ENCODE peak calls at places on chromosomes 6 and 20, in five cellular contexts. One of them, this sample, is unnamed.

GRCh38 chr6:84428300-84428907 is 201.0 kb upstream of the CEP162 start:
- DNase-seq in skeletal muscle cell: no peak
- DNase-seq in HL-60: no peak
- DNase-seq in IMR-90: peak; percentile 45
- DNase-seq in SJSA1: peak; percentile 47
- DNase-seq in this sample: peak; percentile 61

GRCh38 chr6:6665505-6665904 is 77.0 kb downstream of the LY86 start:
- DNase-seq in skeletal muscle cell: no peak
- DNase-seq in HL-60: no peak
- DNase-seq in IMR-90: no peak
- DNase-seq in SJSA1: no peak
- DNase-seq in this sample: no peak

GRCh38 chr6:131167773-131168172 is 32.5 kb downstream of the AKAP7 start:
- DNase-seq in skeletal muscle cell: no peak
- DNase-seq in HL-60: no peak
- DNase-seq in IMR-90: peak; percentile 17
- DNase-seq in SJSA1: no peak
- DNase-seq in this sample: peak; percentile 24

GRCh38 chr6:169677096-169677495 is 24.7 kb downstream of the WDR27 start:
- DNase-seq in skeletal muscle cell: no peak
- DNase-seq in HL-60: no peak
- DNase-seq in IMR-90: peak; percentile 8
- DNase-seq in SJSA1: no peak
- DNase-seq in this sample: no peak

GRCh38 chr6:132530293-132530974 is 7.6 kb upstream of the TAAR9 start:
- DNase-seq in skeletal muscle cell: no peak
- DNase-seq in HL-60: peak; percentile 16
- DNase-seq in IMR-90: peak; percentile 69
- DNase-seq in SJSA1: peak; percentile 25
- DNase-seq in this sample: peak; percentile 58

GRCh38 chr6:44292661-44293365 is 20.3 kb downstream of the AARS2 start:
- DNase-seq in skeletal muscle cell: no peak
- DNase-seq in HL-60: no peak
- DNase-seq in IMR-90: no peak
- DNase-seq in SJSA1: no peak
- DNase-seq in this sample: no peak

GRCh38 chr6:133610271-133610840 is 278.6 kb upstream of the TCF21 start:
- DNase-seq in skeletal muscle cell: no peak
- DNase-seq in HL-60: no peak
- DNase-seq in IMR-90: peak; percentile 75
- DNase-seq in SJSA1: no peak
- DNase-seq in this sample: peak; percentile 30

GRCh38 chr6:52416629-52417151 is 3.5 kb upstream of the EFHC1 start:
- DNase-seq in skeletal muscle cell: no peak
- DNase-seq in HL-60: no peak
- DNase-seq in IMR-90: peak; percentile 73
- DNase-seq in SJSA1: peak; percentile 70
- DNase-seq in this sample: peak; percentile 80

GRCh38 chr6:52115891-52116604 is 28.6 kb upstream of the PKHD1 start:
- DNase-seq in skeletal muscle cell: no peak
- DNase-seq in HL-60: no peak
- DNase-seq in IMR-90: no peak
- DNase-seq in SJSA1: no peak
- DNase-seq in this sample: no peak

GRCh38 chr20:36098364-36098763 is 56.2 kb upstream of the EPB41L1 start:
- DNase-seq in skeletal muscle cell: no peak
- DNase-seq in HL-60: peak; percentile 41
- DNase-seq in IMR-90: peak; percentile 40
- DNase-seq in SJSA1: no peak
- DNase-seq in this sample: peak; percentile 80

GRCh38 chr6:86961432-86962200 is 24.3 kb downstream of the HTR1E start:
- DNase-seq in skeletal muscle cell: no peak
- DNase-seq in HL-60: no peak
- DNase-seq in IMR-90: no peak
- DNase-seq in SJSA1: no peak
- DNase-seq in this sample: no peak

GRCh38 chr6:41607036-41607435 is 31.2 kb upstream of the MDFI start:
- DNase-seq in skeletal muscle cell: no peak
- DNase-seq in HL-60: no peak
- DNase-seq in IMR-90: no peak
- DNase-seq in SJSA1: no peak
- DNase-seq in this sample: no peak

GRCh38 chr6:165722022-165722421 is 59.0 kb upstream of the PDE10A start:
- DNase-seq in skeletal muscle cell: no peak
- DNase-seq in HL-60: no peak
- DNase-seq in IMR-90: no peak
- DNase-seq in SJSA1: no peak
- DNase-seq in this sample: no peak

GRCh38 chr6:144149894-144150672 is at the start of gene STX11:
- DNase-seq in skeletal muscle cell: no peak
- DNase-seq in HL-60: peak; percentile 51
- DNase-seq in IMR-90: peak; percentile 29
- DNase-seq in SJSA1: peak; percentile 81
- DNase-seq in this sample: peak; percentile 25

GRCh38 chr6:116462516-116462915 is 1.3 kb downstream of the CALHM6 start:
- DNase-seq in skeletal muscle cell: no peak
- DNase-seq in HL-60: no peak
- DNase-seq in IMR-90: no peak
- DNase-seq in SJSA1: no peak
- DNase-seq in this sample: no peak

GRCh38 chr6:137853569-137854213 is 13.4 kb upstream of the TNFAIP3 start:
- DNase-seq in skeletal muscle cell: no peak
- DNase-seq in HL-60: no peak
- DNase-seq in IMR-90: peak; percentile 88
- DNase-seq in SJSA1: no peak
- DNase-seq in this sample: no peak

GRCh38 chr6:148414836-148415235 is 72.2 kb downstream of the SASH1 start:
- DNase-seq in skeletal muscle cell: peak; percentile 40
- DNase-seq in HL-60: no peak
- DNase-seq in IMR-90: peak; percentile 68
- DNase-seq in SJSA1: peak; percentile 63
- DNase-seq in this sample: peak; percentile 85

GRCh38 chr20:59825944-59826759 is 107.3 kb downstream of the SYCP2 start:
- DNase-seq in skeletal muscle cell: peak; percentile 25
- DNase-seq in HL-60: no peak
- DNase-seq in IMR-90: no peak
- DNase-seq in SJSA1: no peak
- DNase-seq in this sample: no peak

GRCh38 chr6:142883011-142883410 is 62.0 kb downstream of the HIVEP2 start:
- DNase-seq in skeletal muscle cell: no peak
- DNase-seq in HL-60: no peak
- DNase-seq in IMR-90: peak; percentile 67
- DNase-seq in SJSA1: peak; percentile 25
- DNase-seq in this sample: peak; percentile 85

GRCh38 chr6:29708432-29709177 is 14.6 kb upstream of the HLA-F start:
- DNase-seq in skeletal muscle cell: no peak
- DNase-seq in HL-60: no peak
- DNase-seq in IMR-90: no peak
- DNase-seq in SJSA1: no peak
- DNase-seq in this sample: no peak

GRCh38 chr6:133546098-133546497 is 304.9 kb downstream of the EYA4 start:
- DNase-seq in skeletal muscle cell: peak; percentile 45
- DNase-seq in HL-60: no peak
- DNase-seq in IMR-90: peak; percentile 97
- DNase-seq in SJSA1: no peak
- DNase-seq in this sample: peak; percentile 55

GRCh38 chr20:32917191-32917950 is 58.6 kb downstream of the EFCAB8 start:
- DNase-seq in skeletal muscle cell: no peak
- DNase-seq in HL-60: no peak
- DNase-seq in IMR-90: no peak
- DNase-seq in SJSA1: no peak
- DNase-seq in this sample: no peak

GRCh38 chr6:6569768-6570167 is 18.8 kb upstream of the LY86 start:
- DNase-seq in skeletal muscle cell: no peak
- DNase-seq in HL-60: no peak
- DNase-seq in IMR-90: no peak
- DNase-seq in SJSA1: no peak
- DNase-seq in this sample: no peak

GRCh38 chr6:163354779-163355431 is 59.6 kb upstream of the QKI start:
- DNase-seq in skeletal muscle cell: no peak
- DNase-seq in HL-60: peak; percentile 55
- DNase-seq in IMR-90: peak; percentile 28
- DNase-seq in SJSA1: peak; percentile 6
- DNase-seq in this sample: peak; percentile 29

GRCh38 chr20:57879437-57880115 is 169.8 kb upstream of the PMEPA1 start:
- DNase-seq in skeletal muscle cell: no peak
- DNase-seq in HL-60: no peak
- DNase-seq in IMR-90: no peak
- DNase-seq in SJSA1: no peak
- DNase-seq in this sample: no peak

GRCh38 chr6:108476381-108476780 is 84.3 kb upstream of the FOXO3 start:
- DNase-seq in skeletal muscle cell: no peak
- DNase-seq in HL-60: no peak
- DNase-seq in IMR-90: no peak
- DNase-seq in SJSA1: no peak
- DNase-seq in this sample: no peak

GRCh38 chr20:57251344-57251743 is 15.1 kb downstream of the BMP7 start:
- DNase-seq in skeletal muscle cell: no peak
- DNase-seq in HL-60: no peak
- DNase-seq in IMR-90: no peak
- DNase-seq in SJSA1: peak; percentile 59
- DNase-seq in this sample: no peak

GRCh38 chr20:14342910-14343309 is 5.5 kb upstream of the FLRT3 start:
- DNase-seq in skeletal muscle cell: no peak
- DNase-seq in HL-60: no peak
- DNase-seq in IMR-90: no peak
- DNase-seq in SJSA1: no peak
- DNase-seq in this sample: no peak

DNA sequence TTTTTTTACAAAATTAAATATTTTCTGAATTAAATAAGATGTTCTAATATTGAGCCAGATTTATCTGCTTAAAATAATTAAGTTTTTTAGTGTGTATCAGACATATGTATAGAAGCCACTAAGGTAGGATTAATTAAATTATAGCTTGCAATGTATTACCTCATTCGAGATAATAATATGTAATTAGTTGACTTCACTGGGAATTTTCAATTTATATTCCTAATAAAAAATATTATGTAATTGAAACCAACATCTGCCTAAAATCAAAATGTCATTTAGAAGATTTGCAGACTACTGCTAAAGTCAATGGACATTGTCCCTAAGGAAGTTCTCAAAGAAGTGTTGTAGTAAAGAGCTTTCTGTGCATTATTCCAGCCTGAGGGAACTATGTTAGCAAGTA is 254.7 kb downstream of the EYS start:
- DNase-seq in skeletal muscle cell: no peak
- DNase-seq in HL-60: no peak
- DNase-seq in IMR-90: no peak
- DNase-seq in SJSA1: no peak
- DNase-seq in this sample: no peak
- H3K4me3 ChIP-seq in skeletal muscle cell: no peak overlapping the region
- H3K4me3 ChIP-seq in HL-60: no peak overlapping the region
- H3K4me3 ChIP-seq in IMR-90: no peak overlapping the region
- H3K4me3 ChIP-seq in SJSA1: no peak overlapping the region
- H3K4me3 ChIP-seq in this sample: no peak overlapping the region

DNA sequence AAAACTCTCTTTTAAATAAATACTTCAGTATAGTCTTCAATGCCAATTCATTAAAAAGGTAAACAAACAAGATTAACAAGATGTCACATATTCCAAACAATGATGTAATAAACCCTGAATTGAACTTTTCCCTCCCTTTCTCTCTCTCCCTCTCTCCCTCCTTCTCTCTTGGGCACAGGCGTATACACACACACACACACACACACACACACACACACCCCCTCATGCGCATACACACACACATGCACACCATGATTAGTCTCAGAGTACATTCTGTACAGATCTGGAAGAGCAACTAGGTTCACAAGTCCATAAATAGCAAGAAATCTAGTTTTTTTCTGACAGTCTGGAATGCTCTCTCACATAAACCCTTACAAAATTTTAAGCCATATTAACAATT is 128.3 kb downstream of the DST start:
- DNase-seq in skeletal muscle cell: peak; percentile 69
- DNase-seq in HL-60: no peak
- DNase-seq in IMR-90: peak; percentile 23
- DNase-seq in SJSA1: peak; percentile 44
- DNase-seq in this sample: no peak
- H3K4me3 ChIP-seq in skeletal muscle cell: no peak overlapping the region
- H3K4me3 ChIP-seq in HL-60: no peak overlapping the region
- H3K4me3 ChIP-seq in IMR-90: no peak overlapping the region
- H3K4me3 ChIP-seq in SJSA1: no peak overlapping the region
- H3K4me3 ChIP-seq in this sample: no peak overlapping the region

GRCh38 chr6:31744422-31744821 is 4.6 kb downstream of the MSH5 start:
- DNase-seq in skeletal muscle cell: no peak
- DNase-seq in HL-60: no peak
- DNase-seq in IMR-90: no peak
- DNase-seq in SJSA1: no peak
- DNase-seq in this sample: no peak
- H3K4me3 ChIP-seq in skeletal muscle cell: no peak overlapping the region
- H3K4me3 ChIP-seq in HL-60: no peak overlapping the region
- H3K4me3 ChIP-seq in IMR-90: no peak overlapping the region
- H3K4me3 ChIP-seq in SJSA1: no peak overlapping the region
- H3K4me3 ChIP-seq in this sample: no peak overlapping the region

GRCh38 chr20:38723982-38724602 is at the start of gene SLC32A1:
- DNase-seq in skeletal muscle cell: no peak
- DNase-seq in HL-60: no peak
- DNase-seq in IMR-90: no peak
- DNase-seq in SJSA1: no peak
- DNase-seq in this sample: no peak

GRCh38 chr20:38723069-38723981 is 961 bp upstream of the SLC32A1 start:
- DNase-seq in skeletal muscle cell: no peak
- DNase-seq in HL-60: no peak
- DNase-seq in IMR-90: no peak
- DNase-seq in SJSA1: no peak
- DNase-seq in this sample: peak; percentile 20

GRCh38 chr20:38725458-38725958 is 1.2 kb downstream of the SLC32A1 start:
- DNase-seq in skeletal muscle cell: no peak
- DNase-seq in HL-60: no peak
- DNase-seq in IMR-90: no peak
- DNase-seq in SJSA1: no peak
- DNase-seq in this sample: no peak

GRCh38 chr20:38725959-38726848 is 1.9 kb downstream of the SLC32A1 start:
- DNase-seq in skeletal muscle cell: no peak
- DNase-seq in HL-60: no peak
- DNase-seq in IMR-90: peak; percentile 11
- DNase-seq in SJSA1: peak; percentile 26
- DNase-seq in this sample: peak; percentile 8

DNA sequence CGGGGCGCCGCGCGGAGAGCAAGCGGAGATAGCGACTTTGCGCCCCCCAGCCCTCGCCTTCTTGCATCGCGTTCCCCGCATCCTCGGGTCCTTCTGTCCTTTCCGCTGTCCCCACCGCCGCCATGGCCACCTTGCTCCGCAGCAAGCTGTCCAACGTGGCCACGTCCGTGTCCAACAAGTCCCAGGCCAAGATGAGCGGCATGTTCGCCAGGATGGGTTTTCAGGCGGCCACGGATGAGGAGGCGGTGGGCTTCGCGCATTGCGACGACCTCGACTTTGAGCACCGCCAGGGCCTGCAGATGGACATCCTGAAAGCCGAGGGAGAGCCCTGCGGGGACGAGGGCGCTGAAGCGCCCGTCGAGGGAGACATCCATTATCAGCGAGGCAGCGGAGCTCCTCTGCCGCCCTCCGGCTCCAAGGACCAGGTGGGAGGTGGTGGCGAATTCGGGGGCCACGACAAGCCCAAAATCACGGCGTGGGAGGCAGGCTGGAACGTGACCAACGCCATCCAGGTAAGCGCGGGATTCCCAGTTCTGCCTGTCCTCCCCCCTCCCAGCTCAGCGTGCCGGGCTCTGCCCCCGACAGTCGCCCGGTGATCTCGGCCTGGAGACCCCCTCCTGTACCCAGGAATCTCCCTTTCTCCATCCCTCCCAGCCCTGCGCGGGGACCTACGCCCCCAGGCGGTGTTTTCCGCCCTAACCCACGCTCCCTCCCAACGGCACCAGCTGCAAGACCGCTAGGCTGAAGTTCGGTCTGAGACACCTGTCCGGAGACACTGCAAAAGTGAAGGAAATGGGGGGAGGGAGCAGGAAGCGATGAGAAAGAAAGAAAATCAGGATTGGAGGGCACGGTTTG is 544 bp downstream of the SLC32A1 start:
- DNase-seq in skeletal muscle cell: no peak
- DNase-seq in HL-60: no peak
- DNase-seq in IMR-90: no peak
- DNase-seq in SJSA1: no peak
- DNase-seq in this sample: no peak
- H3K4me3 ChIP-seq in skeletal muscle cell: no peak overlapping the region
- H3K4me3 ChIP-seq in HL-60: no peak overlapping the region
- H3K4me3 ChIP-seq in IMR-90: no peak overlapping the region
- H3K4me3 ChIP-seq in SJSA1: no peak overlapping the region
- H3K4me3 ChIP-seq in this sample: no peak overlapping the region

This sample was measured in AG10803.